ENCODE peak calls at places on chromosome 1, in four cellular contexts. O, X, G and Z are unnamed samples.

GRCh38 chr1:65525297-65526048 is 105.0 kb downstream of the LEPR start:
- DNase-seq in G (no peak), X (peak), O (peak), Z (peak)

GRCh38 chr1:22978299-22978698 is 5.6 kb upstream of the LACTBL1 start:
- DNase-seq in X (no peak), G (no peak), O (no peak), Z (no peak)

GRCh38 chr1:223394706-223395105 is 1.5 kb downstream of the CCDC185 start:
- DNase-seq in G (no peak), X (no peak), O (no peak), Z (no peak)

GRCh38 chr1:34800214-34800613 is 7.4 kb downstream of the GJA4 start:
- DNase-seq in X (no peak), O (no peak), G (no peak), Z (no peak)

GRCh38 chr1:966135-966602 is at the start of gene PLEKHN1:
- DNase-seq in G (peak), O (peak), X (peak), Z (no peak)

GRCh38 chr1:224582041-224582440 is 34.1 kb upstream of the CNIH3 start:
- DNase-seq in O (no peak), X (no peak), G (no peak), Z (no peak)

GRCh38 chr1:117262976-117263375 is 52.2 kb upstream of the VTCN1 start:
- DNase-seq in X (no peak), G (no peak), O (no peak), Z (no peak)

GRCh38 chr1:210707300-210707699 is 378.6 kb downstream of the HHAT start:
- DNase-seq in O (no peak), X (no peak), G (no peak), Z (no peak)

GRCh38 chr1:110627763-110628162 is 21.6 kb upstream of the KCNA2 start:
- DNase-seq in G (no peak), O (no peak), X (no peak), Z (no peak)

GRCh38 chr1:153550827-153551512 is 1.9 kb upstream of the S100A3 start:
- DNase-seq in X (no peak), G (no peak), O (no peak), Z (no peak)

GRCh38 chr1:228867093-228867950 is 132.0 kb downstream of the RHOU start:
- DNase-seq in O (peak), X (no peak), G (no peak), Z (peak)

GRCh38 chr1:16617101-16617727 is 3.9 kb upstream of the NBPF1 start:
- DNase-seq in G (no peak), X (peak), O (no peak), Z (no peak)

GRCh38 chr1:236980673-236981072 is 23.6 kb downstream of the MT1HL1 start:
- DNase-seq in G (no peak), O (no peak), X (no peak), Z (no peak)

GRCh38 chr1:43537423-43538142 is 6.9 kb downstream of the PTPRF start:
- DNase-seq in G (no peak), X (no peak), O (no peak), Z (no peak)

GRCh38 chr1:42735056-42735455 is 5.0 kb downstream of the CLDN19 start:
- DNase-seq in G (no peak), X (no peak), O (no peak), Z (no peak)

GRCh38 chr1:78061825-78062523 is 16.2 kb downstream of the GIPC2 start:
- DNase-seq in X (no peak), O (no peak), G (no peak), Z (no peak)

GRCh38 chr1:9004031-9004730 is 22.0 kb downstream of the SLC2A7 start:
- DNase-seq in X (no peak), G (no peak), O (no peak), Z (no peak)

DNA sequence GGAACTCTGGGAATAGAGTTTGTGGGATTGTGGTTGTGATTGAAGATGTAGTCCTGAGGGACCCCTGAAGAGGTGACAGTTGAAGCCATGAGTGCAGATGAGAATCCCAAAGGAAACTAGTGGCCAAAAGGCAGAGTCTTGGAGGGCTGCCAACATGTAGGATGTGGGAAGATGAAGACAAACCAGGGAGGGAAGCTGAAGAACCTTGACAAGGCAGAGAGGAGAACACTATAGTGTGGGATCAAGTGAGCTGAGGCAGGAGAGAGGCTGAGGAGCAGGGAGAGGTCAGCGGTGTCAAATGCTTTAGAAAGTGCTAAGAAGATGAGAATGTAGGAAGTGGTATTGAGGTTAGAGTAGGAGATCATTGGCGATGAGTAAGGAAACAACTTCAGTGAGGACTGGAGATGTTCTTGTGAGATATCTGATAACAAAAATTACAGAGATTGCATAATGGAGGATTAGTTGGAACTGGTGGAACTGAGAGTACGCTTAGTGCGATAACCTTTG is 88.5 kb upstream of the VCAM1 start:
- DNase-seq in G (no peak), O (no peak), X (no peak), Z (no peak)
- TF ChIP-seq ELF4 in G (no peak), O (no peak), X (no peak), Z (no peak)

DNA sequence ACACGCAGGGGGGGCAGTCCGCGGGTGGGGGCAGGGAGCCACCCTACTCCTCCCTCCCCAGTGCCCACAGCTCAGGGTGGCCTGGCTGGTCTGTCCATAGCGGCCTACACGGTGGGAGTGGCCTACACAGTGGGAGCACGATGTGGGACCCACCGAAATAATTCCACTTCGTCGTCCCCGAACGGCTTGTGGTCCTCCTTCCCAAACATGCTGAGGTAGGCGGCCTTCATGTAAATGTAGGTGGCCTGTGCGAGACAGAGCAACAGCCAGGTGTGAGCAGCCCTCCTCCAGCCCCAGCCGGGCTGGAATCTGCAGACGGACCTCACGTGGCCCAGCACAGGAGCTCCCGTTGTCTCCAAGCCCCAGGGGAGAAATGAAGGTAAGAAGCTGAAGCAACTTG is 34.4 kb downstream of the TTC39A start:
- DNase-seq in X (no peak), O (no peak), G (no peak), Z (no peak)
- TF ChIP-seq SP1 in X (no peak), O (no peak), G (no peak), Z (no peak)

GRCh38 chr1:74468982-74469603 is 43.3 kb downstream of the LRRC53 start:
- DNase-seq in O (peak), G (peak), X (no peak), Z (peak)
- TF ChIP-seq ELF4 in O (no peak), G (no peak), X (no peak), Z (no peak)

GRCh38 chr1:205809469-205809868 is 3.5 kb downstream of the SLC41A1 start:
- DNase-seq in X (no peak), O (no peak), G (no peak), Z (no peak)

GRCh38 chr1:205802060-205802459 is 10.9 kb downstream of the SLC41A1 start:
- DNase-seq in X (no peak), O (peak), G (no peak), Z (no peak)

GRCh38 chr1:205804605-205805004 is 8.4 kb downstream of the SLC41A1 start:
- DNase-seq in G (no peak), X (no peak), O (no peak), Z (no peak)

GRCh38 chr1:205800973-205801703 is 11.9 kb downstream of the SLC41A1 start:
- DNase-seq in X (no peak), O (peak), G (no peak), Z (no peak)

GRCh38 chr1:205805082-205805711 is 7.8 kb downstream of the SLC41A1 start:
- DNase-seq in G (no peak), O (no peak), X (no peak), Z (no peak)
- TF ChIP-seq SP1 in G (no peak), O (no peak), X (no peak), Z (no peak)

GRCh38 chr1:89545264-89546038 is 20.8 kb downstream of the LRRC8B start:
- DNase-seq in X (no peak), G (no peak), O (peak), Z (no peak)
- TF ChIP-seq ELF4 in X (no peak), G (no peak), O (peak), Z (no peak)

GRCh38 chr1:11432526-11432925 is 46.4 kb upstream of the DISP3 start:
- DNase-seq in O (no peak), X (no peak), G (no peak), Z (no peak)
- TF ChIP-seq SP1 in O (no peak), X (no peak), G (no peak), Z (no peak)

GRCh38 chr1:47181095-47181954 is 8.5 kb downstream of the PDZK1IP1 start:
- DNase-seq in O (peak), G (no peak), X (no peak), Z (no peak)
- TF ChIP-seq ELF4 in O (peak), G (no peak), X (no peak), Z (no peak)